ENCODE peak calls at places on chromosomes 7 and 10, in ten cellular contexts. L, R, J, U, N, V, P, Y, W and E are unnamed samples.

GRCh38 chr10:22825841-22826240 is 102.0 kb upstream of the ARMC3 start:
- DNase-seq in L (no peak), R (no peak), J (no peak), U (peak), N (no peak), V (no peak), P (peak), Y (no peak), W (no peak), E (no peak)

GRCh38 chr10:73096041-73096451 is 620 bp downstream of the P4HA1 start:
- DNase-seq in L (no peak), R (peak), J (peak), U (peak), N (peak), V (peak), P (peak), Y (no peak), W (peak), E (peak)

GRCh38 chr10:65470986-65471385 is 1454.8 kb upstream of the LRRTM3 start:
- DNase-seq in L (no peak), R (no peak), J (no peak), U (no peak), N (no peak), V (no peak), P (no peak), Y (no peak), W (no peak), E (no peak)

GRCh38 chr10:11407939-11408338 is 203.5 kb downstream of the USP6NL start:
- DNase-seq in L (no peak), R (no peak), J (no peak), U (no peak), N (no peak), V (no peak), P (no peak), Y (no peak), W (no peak), E (no peak)

GRCh38 chr7:106548491-106548890 is 112.5 kb downstream of the CCDC71L start:
- DNase-seq in L (no peak), R (no peak), J (no peak), U (no peak), N (no peak), V (no peak), P (no peak), Y (no peak), W (no peak), E (no peak)

GRCh38 chr10:69179089-69179742 is 818 bp upstream of the SUPV3L1 start:
- DNase-seq in L (no peak), R (no peak), J (no peak), U (no peak), N (no peak), V (no peak), P (no peak), Y (no peak), W (no peak), E (peak)

GRCh38 chr10:101778781-101779543 is 3.0 kb upstream of the FGF8 start:
- DNase-seq in L (no peak), R (peak), J (peak), U (no peak), N (no peak), V (no peak), P (no peak), Y (no peak), W (peak), E (peak)

GRCh38 chr7:134355925-134356324 is 39.2 kb upstream of the SLC35B4 start:
- DNase-seq in L (no peak), R (no peak), J (peak), U (no peak), N (no peak), V (no peak), P (no peak), Y (no peak), W (no peak), E (no peak)

GRCh38 chr10:111207525-111207924 is 130.7 kb downstream of the ADRA2A start:
- DNase-seq in L (no peak), R (no peak), J (no peak), U (no peak), N (peak), V (no peak), P (no peak), Y (no peak), W (no peak), E (peak)

GRCh38 chr10:326894-327635 is 191.8 kb downstream of the ZMYND11 start:
- DNase-seq in L (no peak), R (no peak), J (no peak), U (no peak), N (no peak), V (no peak), P (no peak), Y (no peak), W (no peak), E (no peak)

GRCh38 chr10:77202857-77203256 is 434.8 kb downstream of the KCNMA1 start:
- DNase-seq in L (no peak), R (no peak), J (no peak), U (peak), N (no peak), V (no peak), P (no peak), Y (no peak), W (no peak), E (no peak)

DNA sequence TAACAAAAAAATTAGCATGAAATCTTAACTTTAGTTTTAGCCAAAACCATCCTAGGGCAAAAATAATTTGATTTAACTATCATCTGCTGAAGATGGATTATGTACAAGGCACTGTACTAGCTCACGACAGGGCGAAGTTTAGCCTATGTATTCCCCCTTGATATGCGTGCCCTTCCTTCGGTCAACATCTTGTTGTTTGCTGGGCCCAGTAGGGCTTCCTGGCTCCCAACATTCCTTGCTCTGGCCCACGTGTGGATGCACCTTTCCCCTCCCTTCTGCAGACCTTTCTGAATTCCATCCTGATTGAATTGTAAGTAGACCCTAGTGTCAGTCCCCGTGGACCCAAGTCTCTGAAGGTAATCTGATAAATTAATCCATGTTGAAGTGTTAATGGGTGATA is 212.0 kb downstream of the RELN start:
- DNase-seq in L (no peak), R (no peak), J (no peak), U (no peak), N (no peak), V (no peak), P (no peak), Y (no peak), W (no peak), E (no peak)
- TF ChIP-seq CTCF in L (no peak), R (no peak), J (no peak), U (no peak), N (no peak), V (no peak), P (no peak), Y (no peak), W (no peak), E (no peak)

DNA sequence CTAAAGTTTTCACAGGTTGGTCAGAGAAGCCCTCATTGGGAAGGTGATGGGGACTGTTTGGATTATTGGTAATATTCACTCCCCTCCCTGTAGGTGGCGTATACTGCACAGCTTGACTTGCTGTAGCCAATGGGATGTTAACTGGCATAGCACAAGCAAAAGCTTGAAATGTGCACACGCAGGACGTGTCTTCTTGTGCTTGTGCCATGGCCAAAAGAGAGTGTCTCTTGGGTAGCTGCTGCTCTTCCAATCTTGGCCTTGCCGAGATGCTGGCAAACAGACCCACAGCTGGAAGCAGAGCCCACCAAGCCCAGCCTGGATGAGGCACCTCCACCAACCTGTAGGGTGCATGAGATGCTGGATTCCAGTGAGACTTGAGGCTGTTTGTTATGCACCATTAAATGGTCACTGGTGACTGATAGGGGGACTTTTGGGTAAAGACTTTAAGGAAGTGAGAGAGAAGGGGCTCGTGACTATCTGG is 266.0 kb downstream of the GRID1 start:
- DNase-seq in L (no peak), R (peak), J (peak), U (peak), N (peak), V (no peak), P (no peak), Y (no peak), W (peak), E (peak)
- TF ChIP-seq CTCF in L (peak), R (peak), J (peak), U (peak), N (peak), V (peak), P (no peak), Y (peak), W (peak), E (peak)

GRCh38 chr7:47763063-47763974 is 181.4 kb upstream of the TNS3 start:
- DNase-seq in L (peak), R (no peak), J (peak), U (peak), N (no peak), V (peak), P (no peak), Y (peak), W (peak), E (no peak)
- TF ChIP-seq CTCF in L (no peak), R (no peak), J (no peak), U (no peak), N (no peak), V (no peak), P (no peak), Y (no peak), W (no peak), E (no peak)

GRCh38 chr7:91609525-91609924 is 271.0 kb downstream of the MTERF1 start:
- DNase-seq in L (no peak), R (no peak), J (no peak), U (no peak), N (no peak), V (no peak), P (no peak), Y (no peak), W (peak), E (no peak)
- TF ChIP-seq CTCF in L (no peak), R (no peak), J (no peak), U (no peak), N (no peak), V (no peak), P (no peak), Y (no peak), W (no peak), E (no peak)

GRCh38 chr10:86329093-86329710 is 37.4 kb downstream of the GRID1 start:
- DNase-seq in L (no peak), R (no peak), J (no peak), U (no peak), N (no peak), V (no peak), P (no peak), Y (no peak), W (no peak), E (no peak)

GRCh38 chr10:86333813-86334514 is 32.6 kb downstream of the GRID1 start:
- DNase-seq in L (no peak), R (no peak), J (peak), U (no peak), N (no peak), V (no peak), P (no peak), Y (no peak), W (no peak), E (no peak)

GRCh38 chr10:86331861-86332260 is 34.7 kb downstream of the GRID1 start:
- DNase-seq in L (no peak), R (no peak), J (no peak), U (no peak), N (no peak), V (no peak), P (no peak), Y (no peak), W (no peak), E (no peak)

GRCh38 chr10:86329896-86330680 is 36.5 kb downstream of the GRID1 start:
- DNase-seq in L (no peak), R (no peak), J (no peak), U (no peak), N (no peak), V (no peak), P (no peak), Y (no peak), W (no peak), E (no peak)

GRCh38 chr10:86330778-86331763 is 35.5 kb downstream of the GRID1 start:
- DNase-seq in L (no peak), R (no peak), J (no peak), U (no peak), N (no peak), V (no peak), P (no peak), Y (no peak), W (no peak), E (no peak)
- TF ChIP-seq CTCF in L (no peak), R (no peak), J (no peak), U (no peak), N (no peak), V (peak), P (no peak), Y (no peak), W (no peak), E (no peak)

GRCh38 chr10:34384363-34384762 is 430.7 kb downstream of the PARD3 start:
- DNase-seq in L (no peak), R (no peak), J (no peak), U (no peak), N (no peak), V (no peak), P (no peak), Y (no peak), W (no peak), E (no peak)
- TF ChIP-seq CTCF in L (no peak), R (no peak), J (no peak), U (no peak), N (no peak), V (no peak), P (no peak), Y (no peak), W (no peak), E (no peak)

GRCh38 chr10:43077421-43078171 is 727 bp downstream of the RET start:
- DNase-seq in L (no peak), R (no peak), J (peak), U (no peak), N (no peak), V (no peak), P (no peak), Y (no peak), W (no peak), E (peak)

GRCh38 chr10:43078175-43078985 is 1.5 kb downstream of the RET start:
- DNase-seq in L (no peak), R (no peak), J (no peak), U (no peak), N (no peak), V (no peak), P (no peak), Y (no peak), W (no peak), E (peak)

GRCh38 chr10:43076876-43077420 is at the start of gene RET:
- DNase-seq in L (no peak), R (peak), J (peak), U (no peak), N (peak), V (no peak), P (peak), Y (no peak), W (peak), E (peak)

GRCh38 chr10:43079823-43080222 is 3.0 kb downstream of the RET start:
- DNase-seq in L (no peak), R (no peak), J (no peak), U (no peak), N (no peak), V (no peak), P (no peak), Y (no peak), W (no peak), E (no peak)

GRCh38 chr10:43078986-43079273 is 2.1 kb downstream of the RET start:
- DNase-seq in L (no peak), R (peak), J (peak), U (no peak), N (peak), V (no peak), P (peak), Y (no peak), W (peak), E (peak)
- TF ChIP-seq CTCF in L (peak), R (peak), J (peak), U (peak), N (peak), V (peak), P (peak), Y (peak), W (peak), E (peak)

GRCh38 chr7:77288676-77289320 is 89.2 kb upstream of the FGL2 start:
- DNase-seq in L (no peak), R (no peak), J (peak), U (no peak), N (peak), V (no peak), P (no peak), Y (no peak), W (no peak), E (no peak)

GRCh38 chr7:77289387-77289786 is 89.8 kb upstream of the FGL2 start:
- DNase-seq in L (no peak), R (no peak), J (no peak), U (no peak), N (no peak), V (no peak), P (no peak), Y (no peak), W (no peak), E (no peak)

GRCh38 chr7:77290425-77290824 is 90.8 kb upstream of the FGL2 start:
- DNase-seq in L (no peak), R (no peak), J (no peak), U (peak), N (no peak), V (no peak), P (no peak), Y (no peak), W (no peak), E (no peak)

GRCh38 chr7:77295549-77295948 is 95.9 kb upstream of the FGL2 start:
- DNase-seq in L (no peak), R (no peak), J (no peak), U (no peak), N (no peak), V (no peak), P (no peak), Y (no peak), W (no peak), E (no peak)

DNA sequence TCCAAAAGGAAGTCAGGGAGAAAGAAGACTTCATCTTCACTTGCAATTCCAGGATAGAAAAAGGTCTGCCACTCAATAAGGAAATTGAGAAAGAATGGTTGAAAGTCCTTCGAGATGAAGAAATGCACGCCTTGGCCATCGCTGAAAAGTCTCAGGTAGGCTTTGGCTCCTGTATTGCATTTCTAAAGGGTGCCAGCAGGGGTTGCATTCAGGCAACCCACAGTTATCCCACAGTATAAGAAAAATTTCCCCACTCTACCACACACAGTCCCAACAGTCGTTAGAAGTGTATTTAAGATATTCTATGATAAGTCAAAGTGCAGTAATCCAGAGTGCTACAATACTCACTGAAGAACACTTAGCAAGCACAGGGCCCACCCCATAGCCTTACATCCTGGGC is 93.4 kb upstream of the FGL2 start:
- DNase-seq in L (no peak), R (no peak), J (no peak), U (no peak), N (no peak), V (no peak), P (no peak), Y (no peak), W (no peak), E (no peak)
- TF ChIP-seq CTCF in L (no peak), R (no peak), J (peak), U (peak), N (no peak), V (no peak), P (no peak), Y (no peak), W (no peak), E (no peak)